ENCODE peak calls at places on chromosomes 4 and X, in seven cellular contexts. One of them, this sample, is unnamed.

GRCh38 chr4:16995451-16995850 is 97.0 kb upstream of the LDB2 start:
- DNase-seq in naive thymus-derived CD8-positive, alpha-beta T cell: no peak
- DNase-seq in CD4-positive, CD25-positive, alpha-beta regulatory T cell: no peak
- DNase-seq in EL: no peak
- DNase-seq in osteoblast: no peak
- DNase-seq in left kidney: no peak
- DNase-seq in germinal center: no peak
- DNase-seq in this sample: peak

GRCh38 chr4:182343435-182343834 is 100.2 kb downstream of the TENM3 start:
- DNase-seq in CD4-positive, CD25-positive, alpha-beta regulatory T cell: no peak
- DNase-seq in naive thymus-derived CD8-positive, alpha-beta T cell: no peak
- DNase-seq in left kidney: peak
- DNase-seq in germinal center: no peak
- DNase-seq in osteoblast: no peak
- DNase-seq in EL: no peak
- DNase-seq in this sample: peak

GRCh38 chr4:8329859-8330761 is 60.6 kb downstream of the HTRA3 start:
- DNase-seq in left kidney: no peak
- DNase-seq in CD4-positive, CD25-positive, alpha-beta regulatory T cell: no peak
- DNase-seq in germinal center: no peak
- DNase-seq in osteoblast: peak
- DNase-seq in naive thymus-derived CD8-positive, alpha-beta T cell: no peak
- DNase-seq in EL: no peak
- DNase-seq in this sample: no peak

GRCh38 chrX:103215768-103216085 is 819 bp downstream of the BEX4 start:
- DNase-seq in germinal center: no peak
- DNase-seq in EL: no peak
- DNase-seq in naive thymus-derived CD8-positive, alpha-beta T cell: no peak
- DNase-seq in CD4-positive, CD25-positive, alpha-beta regulatory T cell: no peak
- DNase-seq in osteoblast: no peak
- DNase-seq in left kidney: peak
- DNase-seq in this sample: no peak

GRCh38 chrX:50941638-50942037 is 31.1 kb downstream of the BMP15 start:
- DNase-seq in CD4-positive, CD25-positive, alpha-beta regulatory T cell: no peak
- DNase-seq in naive thymus-derived CD8-positive, alpha-beta T cell: no peak
- DNase-seq in osteoblast: peak
- DNase-seq in EL: no peak
- DNase-seq in left kidney: no peak
- DNase-seq in germinal center: no peak
- DNase-seq in this sample: peak

GRCh38 chrX:140050906-140051305 is 85.6 kb upstream of the CXorf66 start:
- DNase-seq in left kidney: peak
- DNase-seq in naive thymus-derived CD8-positive, alpha-beta T cell: no peak
- DNase-seq in germinal center: no peak
- DNase-seq in osteoblast: no peak
- DNase-seq in EL: peak
- DNase-seq in CD4-positive, CD25-positive, alpha-beta regulatory T cell: no peak
- DNase-seq in this sample: peak

GRCh38 chrX:53239474-53239873 is 14.5 kb upstream of the KDM5C start:
- DNase-seq in left kidney: no peak
- DNase-seq in osteoblast: peak
- DNase-seq in CD4-positive, CD25-positive, alpha-beta regulatory T cell: no peak
- DNase-seq in EL: no peak
- DNase-seq in germinal center: peak
- DNase-seq in naive thymus-derived CD8-positive, alpha-beta T cell: no peak
- DNase-seq in this sample: peak

GRCh38 chr4:55372259-55372658 is 23.5 kb upstream of the TMEM165 start:
- DNase-seq in left kidney: no peak
- DNase-seq in osteoblast: no peak
- DNase-seq in germinal center: no peak
- DNase-seq in naive thymus-derived CD8-positive, alpha-beta T cell: no peak
- DNase-seq in CD4-positive, CD25-positive, alpha-beta regulatory T cell: no peak
- DNase-seq in EL: peak
- DNase-seq in this sample: no peak

GRCh38 chrX:31213941-31214340 is 142.1 kb upstream of the FTHL17 start:
- DNase-seq in left kidney: peak
- DNase-seq in CD4-positive, CD25-positive, alpha-beta regulatory T cell: no peak
- DNase-seq in naive thymus-derived CD8-positive, alpha-beta T cell: no peak
- DNase-seq in EL: peak
- DNase-seq in osteoblast: no peak
- DNase-seq in germinal center: peak
- DNase-seq in this sample: peak

GRCh38 chrX:31717474-31717873 is 645.6 kb upstream of the FTHL17 start:
- DNase-seq in osteoblast: no peak
- DNase-seq in left kidney: peak
- DNase-seq in germinal center: no peak
- DNase-seq in naive thymus-derived CD8-positive, alpha-beta T cell: no peak
- DNase-seq in EL: no peak
- DNase-seq in CD4-positive, CD25-positive, alpha-beta regulatory T cell: no peak
- DNase-seq in this sample: no peak

GRCh38 chr4:86357608-86358007 is 2.2 kb downstream of the MAPK10 start:
- DNase-seq in EL: no peak
- DNase-seq in naive thymus-derived CD8-positive, alpha-beta T cell: no peak
- DNase-seq in CD4-positive, CD25-positive, alpha-beta regulatory T cell: no peak
- DNase-seq in osteoblast: no peak
- DNase-seq in germinal center: no peak
- DNase-seq in left kidney: peak
- DNase-seq in this sample: no peak

GRCh38 chr4:41134581-41134980 is 79.8 kb downstream of the APBB2 start:
- DNase-seq in CD4-positive, CD25-positive, alpha-beta regulatory T cell: no peak
- DNase-seq in naive thymus-derived CD8-positive, alpha-beta T cell: no peak
- DNase-seq in left kidney: no peak
- DNase-seq in EL: no peak
- DNase-seq in germinal center: no peak
- DNase-seq in osteoblast: no peak
- DNase-seq in this sample: peak

GRCh38 chr4:158863296-158863695 is 94.5 kb downstream of the FNIP2 start:
- DNase-seq in left kidney: no peak
- DNase-seq in EL: no peak
- DNase-seq in naive thymus-derived CD8-positive, alpha-beta T cell: no peak
- DNase-seq in osteoblast: no peak
- DNase-seq in CD4-positive, CD25-positive, alpha-beta regulatory T cell: no peak
- DNase-seq in germinal center: no peak
- DNase-seq in this sample: no peak

GRCh38 chrX:110146521-110146920 is 143.6 kb downstream of the TMEM164 start:
- DNase-seq in germinal center: peak
- DNase-seq in left kidney: peak
- DNase-seq in EL: peak
- DNase-seq in osteoblast: peak
- DNase-seq in naive thymus-derived CD8-positive, alpha-beta T cell: no peak
- DNase-seq in CD4-positive, CD25-positive, alpha-beta regulatory T cell: peak
- DNase-seq in this sample: peak

GRCh38 chr4:763922-764321 is 58.3 kb downstream of the PCGF3 start:
- DNase-seq in naive thymus-derived CD8-positive, alpha-beta T cell: no peak
- DNase-seq in left kidney: no peak
- DNase-seq in germinal center: no peak
- DNase-seq in osteoblast: peak
- DNase-seq in CD4-positive, CD25-positive, alpha-beta regulatory T cell: no peak
- DNase-seq in EL: no peak
- DNase-seq in this sample: no peak

GRCh38 chr4:85715996-85716737 is 241.2 kb downstream of the ARHGAP24 start:
- DNase-seq in EL: peak
- DNase-seq in naive thymus-derived CD8-positive, alpha-beta T cell: no peak
- DNase-seq in osteoblast: peak
- DNase-seq in germinal center: no peak
- DNase-seq in CD4-positive, CD25-positive, alpha-beta regulatory T cell: no peak
- DNase-seq in left kidney: no peak
- DNase-seq in this sample: no peak

GRCh38 chrX:39592776-39593175 is 505.0 kb downstream of the BCOR start:
- DNase-seq in naive thymus-derived CD8-positive, alpha-beta T cell: no peak
- DNase-seq in EL: peak
- DNase-seq in left kidney: no peak
- DNase-seq in CD4-positive, CD25-positive, alpha-beta regulatory T cell: no peak
- DNase-seq in osteoblast: peak
- DNase-seq in germinal center: no peak
- DNase-seq in this sample: no peak

GRCh38 chr4:40261246-40262078 is 64.6 kb downstream of the RHOH start:
- DNase-seq in germinal center: no peak
- DNase-seq in osteoblast: no peak
- DNase-seq in left kidney: no peak
- DNase-seq in naive thymus-derived CD8-positive, alpha-beta T cell: no peak
- DNase-seq in EL: no peak
- DNase-seq in CD4-positive, CD25-positive, alpha-beta regulatory T cell: no peak
- DNase-seq in this sample: peak